ENCODE peak calls at places on chromosomes 4 and X, in eight cellular contexts. D is CD4-positive, alpha-beta T cell; R is GM13977; F is cardiac fibroblast; G is lower lobe of right lung; O is type B pancreatic cell; Q is foreskin fibroblast; H is IMR-90. Z is an unnamed sample.

GRCh38 chr4:130419576-130419975 is 1323.6 kb downstream of the C4orf33 start:
- DNase-seq in H (no peak), O (no peak), F (peak), Q (peak), R (no peak), D (no peak), G (no peak), Z (no peak)

GRCh38 chr4:142567620-142568451 is 278.3 kb downstream of the INPP4B start:
- DNase-seq in Q (peak), G (no peak), R (no peak), F (peak), D (no peak), O (no peak), H (peak), Z (no peak)

GRCh38 chr4:5874811-5875465 is 17.9 kb downstream of the CRMP1 start:
- DNase-seq in G (no peak), O (no peak), Q (peak), R (no peak), F (peak), H (peak), D (no peak), Z (no peak)

GRCh38 chrX:39819921-39820849 is 277.6 kb downstream of the BCOR start:
- DNase-seq in F (peak), O (no peak), Q (no peak), R (no peak), D (no peak), G (no peak), H (no peak), Z (no peak)

GRCh38 chrX:17459008-17459407 is 84.0 kb downstream of the NHS start:
- DNase-seq in O (no peak), G (no peak), R (no peak), H (peak), F (peak), D (no peak), Q (peak), Z (no peak)

GRCh38 chr4:139242511-139243051 is 37.4 kb downstream of the MGARP start:
- DNase-seq in R (no peak), G (no peak), F (peak), Q (peak), D (no peak), H (peak), O (no peak), Z (no peak)

GRCh38 chr4:29046716-29047115 is 1673.5 kb upstream of the PCDH7 start:
- DNase-seq in O (no peak), Q (no peak), H (peak), D (no peak), G (no peak), R (no peak), F (peak), Z (no peak)

GRCh38 chrX:5388087-5388486 is 840.6 kb downstream of the NLGN4X start:
- DNase-seq in D (no peak), R (no peak), G (no peak), F (no peak), O (no peak), Q (no peak), H (no peak), Z (no peak)

GRCh38 chr4:15557806-15558550 is 88.3 kb downstream of the CC2D2A start:
- DNase-seq in H (no peak), D (no peak), G (no peak), R (no peak), Q (no peak), F (no peak), O (no peak), Z (no peak)

GRCh38 chrX:97616883-97617510 is 733.3 kb downstream of the RPA4 start:
- DNase-seq in F (peak), G (no peak), Q (peak), D (no peak), O (no peak), R (peak), H (peak), Z (no peak)

GRCh38 chr4:141457653-141458052 is 178.7 kb upstream of the IL15 start:
- DNase-seq in Q (no peak), R (no peak), F (no peak), D (no peak), G (no peak), O (no peak), H (no peak), Z (no peak)

GRCh38 chr4:10697071-10697470 is 12.5 kb upstream of the CLNK start:
- DNase-seq in H (no peak), F (no peak), D (no peak), O (no peak), R (no peak), Q (no peak), G (no peak), Z (no peak)

GRCh38 chr4:105622269-105622668 is 69.8 kb downstream of the ARHGEF38 start:
- DNase-seq in H (no peak), R (no peak), O (no peak), D (no peak), Q (peak), F (peak), G (no peak), Z (no peak)

GRCh38 chr4:153114771-153115321 is 89.4 kb upstream of the TRIM2 start:
- DNase-seq in D (peak), O (no peak), Q (peak), F (peak), G (no peak), R (no peak), H (peak), Z (no peak)

GRCh38 chr4:15920723-15921591 is 17.6 kb downstream of the FGFBP1 start:
- DNase-seq in F (peak), R (no peak), Q (peak), D (no peak), G (peak), H (peak), O (no peak), Z (peak)

GRCh38 chr4:15531792-15532191 is 62.1 kb downstream of the CC2D2A start:
- DNase-seq in O (no peak), H (no peak), F (no peak), G (no peak), R (no peak), Q (no peak), D (no peak), Z (no peak)

GRCh38 chrX:40496728-40497127 is 84.0 kb upstream of the ATP6AP2 start:
- DNase-seq in G (no peak), Q (no peak), D (no peak), F (no peak), H (peak), O (no peak), R (no peak), Z (no peak)

GRCh38 chrX:151973851-151974335 is 583 bp downstream of the GABRE start:
- DNase-seq in G (peak), F (peak), D (no peak), Q (peak), H (no peak), O (no peak), R (peak), Z (no peak)

GRCh38 chr4:142406917-142407501 is 439.1 kb downstream of the INPP4B start:
- DNase-seq in D (peak), R (no peak), H (no peak), F (peak), G (no peak), O (no peak), Q (no peak), Z (no peak)

GRCh38 chr4:7941111-7942018 is 1.7 kb upstream of the AFAP1 start:
- DNase-seq in R (no peak), F (no peak), O (no peak), Q (peak), H (no peak), G (no peak), D (no peak), Z (no peak)

GRCh38 chrX:136456133-136456532 is 31.6 kb upstream of the BRS3 start:
- DNase-seq in G (no peak), Q (no peak), H (no peak), O (no peak), F (no peak), R (no peak), D (no peak), Z (no peak)

GRCh38 chr4:120561648-120562047 is 360.9 kb downstream of the PRDM5 start:
- DNase-seq in G (no peak), H (no peak), Q (no peak), R (no peak), O (no peak), D (no peak), F (no peak), Z (no peak)

GRCh38 chr4:36771411-36772153 is 473.0 kb upstream of the NWD2 start:
- DNase-seq in G (no peak), Q (no peak), D (no peak), F (no peak), H (no peak), O (no peak), R (no peak), Z (no peak)

GRCh38 chrX:107603433-107604159 is 24.7 kb upstream of the PRPS1 start:
- DNase-seq in H (no peak), D (no peak), Q (no peak), O (no peak), G (no peak), R (no peak), F (no peak), Z (no peak)

GRCh38 chr4:102169345-102169744 is 175.9 kb downstream of the SLC39A8 start:
- DNase-seq in R (no peak), G (no peak), Q (no peak), O (no peak), F (peak), D (no peak), H (no peak), Z (no peak)

GRCh38 chrX:64842492-64842891 is 133.8 kb downstream of the ZC4H2 start:
- DNase-seq in G (no peak), F (no peak), Q (no peak), R (no peak), H (no peak), O (no peak), D (no peak), Z (no peak)

GRCh38 chrX:71103110-71103983 is 3.2 kb downstream of the CXorf65 start:
- DNase-seq in H (no peak), R (peak), D (peak), Q (peak), F (no peak), O (no peak), G (peak), Z (no peak)

GRCh38 chrX:131477498-131477897 is 66.4 kb upstream of the OR13H1 start:
- DNase-seq in D (no peak), G (no peak), F (no peak), O (no peak), Q (no peak), R (no peak), H (no peak), Z (no peak)

GRCh38 chrX:372856-373640 is 13.7 kb downstream of the PPP2R3B start:
- DNase-seq in H (peak), R (no peak), D (no peak), O (no peak), F (no peak), G (no peak), Q (peak), Z (no peak)

GRCh38 chr4:54499308-54500074 is 158.3 kb upstream of the KIT start:
- DNase-seq in O (no peak), F (peak), G (no peak), R (no peak), Q (peak), H (peak), D (no peak), Z (no peak)

GRCh38 chr4:86846921-86847320 is 2.3 kb downstream of the SLC10A6 start:
- DNase-seq in O (no peak), H (no peak), F (no peak), G (no peak), Q (peak), R (no peak), D (no peak), Z (no peak)

GRCh38 chr4:41882622-41883347 is 52.4 kb upstream of the TMEM33 start:
- DNase-seq in H (peak), F (peak), O (no peak), G (peak), R (peak), Q (peak), D (no peak), Z (no peak)

GRCh38 chrX:13373807-13374187 is 53.9 kb upstream of the ATXN3L start:
- DNase-seq in O (no peak), Q (peak), H (peak), R (no peak), G (no peak), F (peak), D (no peak), Z (no peak)

GRCh38 chr4:155497306-155497705 is 120.5 kb upstream of the MAP9 start:
- DNase-seq in Q (no peak), O (no peak), H (no peak), R (no peak), D (no peak), F (no peak), G (no peak), Z (no peak)

DNA sequence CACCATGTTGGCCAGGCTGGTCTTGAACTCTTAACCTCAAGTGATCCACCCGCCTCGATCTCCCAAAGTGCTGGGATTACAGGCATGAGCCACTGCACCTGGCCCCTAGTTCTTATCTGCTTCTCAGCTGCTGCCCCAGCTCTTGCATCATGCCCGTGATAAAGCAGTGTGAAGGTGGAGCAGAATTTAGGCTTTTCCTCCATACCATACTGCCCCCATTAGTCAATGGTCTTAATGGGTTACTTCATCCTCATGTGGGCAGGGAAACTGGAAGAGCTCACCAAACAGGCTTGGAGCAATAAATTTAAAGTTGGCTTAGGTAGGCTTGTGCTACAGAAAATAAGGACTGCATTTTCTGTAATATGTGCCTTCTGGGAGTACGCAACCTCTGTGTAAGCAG is 636.9 kb upstream of the BOD1L1 start:
- DNase-seq in G (no peak), Q (peak), O (no peak), H (peak), D (no peak), R (no peak), F (peak), Z (no peak)
- TF ChIP-seq CTCF in G (no peak), Q (no peak), O (no peak), H (no peak), D (no peak), R (no peak), F (no peak), Z (no peak)

GRCh38 chr4:173536808-173537429 is 6.9 kb upstream of the HAND2 start:
- DNase-seq in D (no peak), Q (no peak), F (no peak), O (no peak), R (no peak), H (no peak), G (no peak), Z (no peak)
- TF ChIP-seq CTCF in D (no peak), Q (no peak), F (no peak), O (peak), R (peak), H (no peak), G (no peak), Z (no peak)

GRCh38 chr4:129043523-129043922 is 49.8 kb downstream of the SCLT1 start:
- DNase-seq in H (peak), G (no peak), F (peak), Q (peak), O (no peak), R (no peak), D (no peak), Z (no peak)
- TF ChIP-seq CTCF in H (peak), G (no peak), F (peak), Q (peak), O (no peak), R (peak), D (no peak), Z (no peak)

GRCh38 chr4:147570616-147571015 is 46.6 kb upstream of the TMEM184C start:
- DNase-seq in F (no peak), H (no peak), O (no peak), G (no peak), D (no peak), Q (peak), R (no peak), Z (no peak)
- TF ChIP-seq CTCF in F (no peak), H (peak), O (no peak), G (no peak), D (no peak), Q (no peak), R (no peak), Z (no peak)

DNA sequence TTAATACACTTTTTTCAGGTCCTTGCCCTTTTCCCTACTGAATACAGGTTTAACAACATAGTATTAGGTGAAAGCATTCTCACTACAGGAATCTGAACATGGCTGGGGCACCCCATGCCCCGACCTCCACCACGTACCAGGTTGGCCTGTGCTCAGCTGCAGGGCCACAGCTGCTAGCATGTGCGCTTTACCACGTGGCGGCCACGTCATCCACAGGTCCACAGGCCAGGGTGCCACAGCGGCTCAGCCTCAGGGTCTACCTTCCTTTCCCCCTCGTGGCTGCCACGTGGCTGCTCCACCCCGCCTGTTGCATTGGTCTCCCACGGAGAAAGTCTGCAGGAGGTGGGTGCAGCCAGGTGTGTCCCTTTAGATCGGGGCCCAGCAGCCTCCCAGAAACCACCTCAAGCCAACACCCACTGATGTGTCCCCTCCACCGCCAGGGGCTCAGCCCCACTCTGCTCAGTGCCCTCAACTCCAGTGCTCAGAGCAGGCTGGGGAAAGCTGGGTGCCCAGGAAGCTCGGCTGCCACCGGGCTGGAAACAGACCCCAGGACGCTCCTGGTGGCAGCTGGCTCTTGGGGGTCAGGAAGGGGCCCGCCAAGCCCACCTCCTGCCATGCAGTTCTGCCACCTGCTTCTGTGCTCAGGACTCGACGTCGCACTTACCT is 17.8 kb downstream of the CTBP1 start:
- DNase-seq in R (no peak), G (no peak), O (no peak), H (no peak), D (no peak), Q (no peak), F (no peak), Z (no peak)
- TF ChIP-seq CTCF in R (no peak), G (no peak), O (no peak), H (no peak), D (no peak), Q (no peak), F (no peak), Z (no peak)

GRCh38 chr4:149923736-149924135 is 108.1 kb upstream of the IQCM start:
- DNase-seq in Q (no peak), R (no peak), H (no peak), G (no peak), F (no peak), D (no peak), O (no peak), Z (no peak)
- TF ChIP-seq CTCF in Q (no peak), R (no peak), H (no peak), G (no peak), F (no peak), D (no peak), O (no peak), Z (no peak)

Z was measured in omental fat pad.